ENCODE peak calls at places on chromosome 9, in ten cellular contexts. H is naive thymus-derived CD8-positive, alpha-beta T cell; J is GM04503; B is fibroblast of mammary gland; T is lung; W is stromal cell of bone marrow; D is A172; L is GM23248; E is activated naive CD4-positive, alpha-beta T cell treated with anti-CD3 and anti-CD28 coated beads for 36 hours; M is H54. Z is an unnamed sample.

GRCh38 chr9:33290994-33291397 is 680 bp downstream of the NFX1 start:
- DNase-seq in H (no peak), J (peak; percentile 42), B (peak; percentile 97), T (no peak), W (peak; percentile 82), D (peak; percentile 77), L (no peak), E (no peak), M (no peak), Z (no peak)

GRCh38 chr9:100652850-100653249 is 75.0 kb downstream of the CAVIN4 start:
- DNase-seq in H (no peak), J (no peak), B (no peak), T (no peak), W (no peak), D (peak; percentile 11), L (peak; percentile 7), E (no peak), M (no peak), Z (no peak)

GRCh38 chr9:129751841-129752801 is 721 bp downstream of the PTGES start:
- DNase-seq in H (no peak), J (no peak), B (no peak), T (peak; percentile 40), W (no peak), D (no peak), L (peak; percentile 72), E (no peak), M (no peak), Z (peak; percentile 80)

GRCh38 chr9:70079364-70080103 is 35.9 kb downstream of the MAMDC2 start:
- DNase-seq in H (no peak), J (no peak), B (peak; percentile 78), T (peak; percentile 29), W (no peak), D (no peak), L (peak; percentile 52), E (no peak), M (no peak), Z (no peak)

GRCh38 chr9:109728696-109729300 is 51.2 kb upstream of the PALM2AKAP2 start:
- DNase-seq in H (no peak), J (no peak), B (no peak), T (no peak), W (no peak), D (peak; percentile 25), L (peak; percentile 28), E (no peak), M (no peak), Z (no peak)

GRCh38 chr9:131018621-131019020 is 9.6 kb downstream of the LAMC3 start:
- DNase-seq in H (no peak), J (no peak), B (no peak), T (no peak), W (no peak), D (no peak), L (no peak), E (no peak), M (no peak), Z (no peak)

GRCh38 chr9:10094563-10094962 is 518.2 kb downstream of the PTPRD start:
- DNase-seq in H (no peak), J (no peak), B (no peak), T (no peak), W (no peak), D (no peak), L (no peak), E (no peak), M (no peak), Z (no peak)

GRCh38 chr9:110104201-110104845 is 103.6 kb downstream of the C9orf152 start:
- DNase-seq in H (no peak), J (no peak), B (peak; percentile 74), T (no peak), W (no peak), D (no peak), L (peak; percentile 41), E (no peak), M (no peak), Z (no peak)

GRCh38 chr9:90789862-90790261 is 11.8 kb upstream of the SYK start:
- DNase-seq in H (no peak), J (no peak), B (no peak), T (no peak), W (no peak), D (no peak), L (no peak), E (no peak), M (no peak), Z (no peak)